ENCODE peak calls at places on chromosomes 13 and 19, in seven cellular contexts. Z, M, J, Y, A, R and W are unnamed samples.

GRCh38 chr19:45716314-45717130 is 14.2 kb downstream of the FBXO46 start:
- DNase-seq in Z (peak; percentile 23), M (peak; percentile 50), J (no peak), Y (no peak), A (peak; percentile 59), R (no peak), W (peak; percentile 40)

GRCh38 chr19:15328312-15328711 is 4.0 kb downstream of the BRD4 start:
- DNase-seq in Z (no peak), M (no peak), J (no peak), Y (no peak), A (no peak), R (no peak), W (no peak)

GRCh38 chr19:58400638-58400915 is 5.1 kb downstream of the RNF225 start:
- DNase-seq in Z (no peak), M (no peak), J (no peak), Y (no peak), A (no peak), R (no peak), W (no peak)

GRCh38 chr19:13764821-13765394 is 586 bp downstream of the MRI1 start:
- DNase-seq in Z (peak; percentile 44), M (no peak), J (no peak), Y (no peak), A (no peak), R (peak; percentile 85), W (no peak)

GRCh38 chr13:99948907-99949656 is 22.5 kb downstream of the ZIC5 start:
- DNase-seq in Z (no peak), M (no peak), J (no peak), Y (no peak), A (no peak), R (no peak), W (no peak)

GRCh38 chr13:22169473-22169872 is 498.6 kb downstream of the FGF9 start:
- DNase-seq in Z (no peak), M (no peak), J (no peak), Y (no peak), A (no peak), R (no peak), W (no peak)

GRCh38 chr13:22703601-22704209 is 477.1 kb upstream of the SGCG start:
- DNase-seq in Z (no peak), M (no peak), J (no peak), Y (no peak), A (no peak), R (no peak), W (no peak)

GRCh38 chr19:45455707-45456499 is 11.9 kb upstream of the FOSB start:
- DNase-seq in Z (peak; percentile 69), M (peak; percentile 98), J (peak; percentile 93), Y (peak; percentile 92), A (peak; percentile 98), R (peak; percentile 99), W (peak; percentile 93)

GRCh38 chr19:4713384-4713951 is 10.2 kb downstream of the DPP9 start:
- DNase-seq in Z (no peak), M (peak; percentile 92), J (peak; percentile 91), Y (no peak), A (peak; percentile 81), R (peak; percentile 75), W (no peak)

GRCh38 chr19:5554828-5555227 is 12.9 kb downstream of the TINCR start:
- DNase-seq in Z (no peak), M (no peak), J (no peak), Y (no peak), A (no peak), R (no peak), W (no peak)

GRCh38 chr19:48914181-48914580 is 14.1 kb downstream of the NUCB1 start:
- DNase-seq in Z (no peak), M (no peak), J (no peak), Y (no peak), A (no peak), R (no peak), W (no peak)

GRCh38 chr13:99985243-99985874 is 3.8 kb downstream of the ZIC2 start:
- DNase-seq in Z (no peak), M (no peak), J (no peak), Y (no peak), A (no peak), R (peak; percentile 78), W (no peak)

GRCh38 chr13:33045829-33046592 is 29.8 kb downstream of the KL start:
- DNase-seq in Z (no peak), M (no peak), J (no peak), Y (no peak), A (peak; percentile 72), R (no peak), W (no peak)

GRCh38 chr13:51303063-51303552 is 36.4 kb upstream of the SERPINE3 start:
- DNase-seq in Z (no peak), M (no peak), J (no peak), Y (no peak), A (no peak), R (no peak), W (no peak)

GRCh38 chr19:14577885-14578427 is 4.9 kb upstream of the CLEC17A start:
- DNase-seq in Z (no peak), M (no peak), J (no peak), Y (no peak), A (no peak), R (peak; percentile 16), W (peak; percentile 54)

GRCh38 chr13:46097663-46098062 is 7.2 kb downstream of the CPB2 start:
- DNase-seq in Z (no peak), M (no peak), J (no peak), Y (no peak), A (no peak), R (no peak), W (no peak)

GRCh38 chr13:91544723-91545122 is 146.3 kb downstream of the GPC5 start:
- DNase-seq in Z (no peak), M (no peak), J (no peak), Y (no peak), A (no peak), R (no peak), W (no peak)

GRCh38 chr19:46815833-46816627 is 27.6 kb upstream of the SLC1A5 start:
- DNase-seq in Z (no peak), M (no peak), J (no peak), Y (no peak), A (no peak), R (no peak), W (no peak)

GRCh38 chr13:67135356-67135755 is 94.8 kb downstream of the PCDH9 start:
- DNase-seq in Z (no peak), M (no peak), J (no peak), Y (no peak), A (no peak), R (no peak), W (no peak)

GRCh38 chr19:49718511-49718910 is 27.6 kb downstream of the CPT1C start:
- DNase-seq in Z (no peak), M (no peak), J (no peak), Y (no peak), A (no peak), R (no peak), W (no peak)

GRCh38 chr13:112985803-112986408 is 16.9 kb downstream of the MCF2L start:
- DNase-seq in Z (no peak), M (no peak), J (no peak), Y (no peak), A (no peak), R (peak; percentile 65), W (no peak)

DNA sequence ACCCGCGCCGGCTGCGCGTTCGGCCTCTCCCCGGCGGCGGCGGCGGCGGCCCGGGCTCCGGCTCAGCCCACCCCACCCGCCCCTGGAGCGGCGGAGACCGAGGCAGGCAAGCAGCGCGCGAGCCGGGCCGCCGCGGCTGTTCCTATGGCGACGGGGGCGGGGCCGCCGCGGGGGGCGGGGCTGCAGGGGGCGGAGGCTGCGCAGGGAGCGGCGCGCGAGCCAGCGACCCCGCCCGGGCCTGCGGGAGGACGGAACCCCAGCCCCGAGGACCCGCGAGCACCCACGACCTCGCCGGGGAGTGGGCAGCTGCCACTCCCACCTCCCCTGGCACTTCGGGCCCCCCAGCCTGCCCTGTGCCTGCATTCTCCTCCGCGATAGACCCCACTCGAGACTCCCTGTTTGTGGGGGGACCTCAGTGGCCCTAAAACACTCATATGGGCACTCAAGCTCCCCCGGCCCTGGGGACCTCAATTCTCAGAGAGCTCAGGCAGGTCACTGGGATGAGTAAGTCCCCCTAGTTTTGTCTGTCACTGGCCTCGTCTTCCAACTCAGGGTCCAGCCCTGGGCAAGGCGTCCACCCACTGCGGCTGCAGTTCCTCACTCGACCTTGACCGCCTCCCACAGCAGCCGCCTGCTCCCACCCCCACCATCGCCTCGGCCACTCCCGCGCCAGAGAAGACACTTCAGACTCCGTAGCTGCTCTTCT is at the start of gene CTXN1:
- DNase-seq in Z (peak; percentile 76), M (peak; percentile 40), J (peak; percentile 69), Y (no peak), A (no peak), R (peak; percentile 87), W (peak; percentile 67)
- H3K4me3 ChIP-seq in Z (no peak within 1 kb of the TSS), M (peak within 1 kb of the TSS; percentile 82), J (peak within 1 kb of the TSS; percentile 17), Y (peak within 1 kb of the TSS; percentile 64), A (peak within 1 kb of the TSS; percentile 67), R (peak within 1 kb of the TSS; percentile 43), W (peak within 1 kb of the TSS; percentile 65)

GRCh38 chr19:18843960-18844359 is 12.2 kb downstream of the UPF1 start:
- DNase-seq in Z (no peak), M (no peak), J (no peak), Y (no peak), A (no peak), R (no peak), W (no peak)

GRCh38 chr19:18846862-18847515 is 15.2 kb downstream of the UPF1 start:
- DNase-seq in Z (peak; percentile 72), M (peak; percentile 68), J (peak; percentile 87), Y (no peak), A (no peak), R (peak; percentile 87), W (peak; percentile 85)

GRCh38 chr19:18844806-18845329 is 13.1 kb downstream of the UPF1 start:
- DNase-seq in Z (no peak), M (no peak), J (no peak), Y (no peak), A (no peak), R (peak; percentile 55), W (no peak)

GRCh38 chr19:18847516-18848463 is 16.0 kb downstream of the UPF1 start:
- DNase-seq in Z (no peak), M (no peak), J (no peak), Y (no peak), A (no peak), R (peak; percentile 45), W (no peak)

DNA sequence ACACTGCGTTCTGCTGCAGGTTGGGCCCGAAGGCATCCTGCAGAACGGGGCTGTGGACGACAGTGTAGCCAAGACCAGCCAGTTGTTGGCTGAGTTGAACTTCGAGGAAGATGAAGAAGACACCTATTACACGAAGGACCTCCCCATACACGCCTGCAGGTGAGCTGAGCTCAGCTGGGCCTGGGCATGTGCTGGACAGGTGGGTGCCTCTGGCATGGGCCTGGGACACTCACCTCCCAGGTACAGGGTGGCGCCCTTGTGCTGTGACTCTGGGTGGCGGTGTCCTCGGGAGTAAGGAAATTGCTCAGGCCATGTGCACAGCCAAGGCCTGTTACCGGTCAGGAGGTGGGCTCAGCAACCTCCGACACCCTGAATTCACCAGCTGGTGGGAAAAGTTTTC is 14.2 kb downstream of the UPF1 start:
- DNase-seq in Z (no peak), M (no peak), J (no peak), Y (no peak), A (no peak), R (peak; percentile 62), W (no peak)
- H3K27ac ChIP-seq in Z (no peak overlapping the region), M (no peak overlapping the region), J (no peak overlapping the region), Y (no peak overlapping the region), A (no peak overlapping the region), R (no peak overlapping the region), W (no peak overlapping the region)

GRCh38 chr19:29260477-29261317 is 47.7 kb upstream of the UQCRFS1 start:
- DNase-seq in Z (no peak), M (no peak), J (no peak), Y (no peak), A (no peak), R (no peak), W (no peak)
- TF ChIP-seq CTCF in Z (no peak), M (peak; percentile 38), J (peak; percentile 21), Y (no peak), A (peak; percentile 61), R (no peak), W (no peak)

GRCh38 chr13:27745301-27745700 is 47.0 kb upstream of the GSX1 start:
- DNase-seq in Z (no peak), M (no peak), J (no peak), Y (no peak), A (no peak), R (no peak), W (no peak)
- H3K4me3 ChIP-seq in Z (no peak overlapping the region), M (no peak overlapping the region), J (no peak overlapping the region), Y (no peak overlapping the region), A (no peak overlapping the region), R (no peak overlapping the region), W (no peak overlapping the region)